ENCODE peak calls at places on chromosomes 11 and 22, in nine cellular contexts. H, Z, C, L, R, G, Q, I and O are unnamed samples.

GRCh38 chr11:3737386-3737933 is 59.9 kb downstream of the NUP98 start:
- DNase-seq in H (no peak), Z (no peak), C (no peak), L (no peak), R (no peak), G (no peak), Q (no peak), I (no peak), O (no peak)

GRCh38 chr11:33936057-33936456 is 44.2 kb upstream of the LMO2 start:
- DNase-seq in H (no peak), Z (no peak), C (no peak), L (no peak), R (no peak), G (no peak), Q (no peak), I (no peak), O (no peak)

GRCh38 chr22:31102441-31103081 is 4.8 kb downstream of the SELENOM start:
- DNase-seq in H (no peak), Z (no peak), C (no peak), L (no peak), R (no peak), G (peak; percentile 72), Q (no peak), I (peak; percentile 85), O (no peak)

GRCh38 chr11:91326280-91326679 is 898.3 kb upstream of the FAT3 start:
- DNase-seq in H (no peak), Z (no peak), C (no peak), L (no peak), R (no peak), G (no peak), Q (no peak), I (no peak), O (no peak)

GRCh38 chr11:69907611-69908010 is 88.4 kb upstream of the FGF3 start:
- DNase-seq in H (no peak), Z (no peak), C (no peak), L (no peak), R (no peak), G (no peak), Q (no peak), I (no peak), O (no peak)

GRCh38 chr11:74720596-74721478 is 10.4 kb downstream of the CHRDL2 start:
- DNase-seq in H (no peak), Z (no peak), C (no peak), L (peak; percentile 61), R (peak; percentile 15), G (peak; percentile 82), Q (no peak), I (no peak), O (no peak)

GRCh38 chr11:130455493-130456127 is 7.2 kb downstream of the ADAMTS15 start:
- DNase-seq in H (no peak), Z (no peak), C (no peak), L (no peak), R (no peak), G (no peak), Q (no peak), I (no peak), O (no peak)

GRCh38 chr11:94781822-94782221 is 13.7 kb downstream of the AMOTL1 start:
- DNase-seq in H (no peak), Z (peak; percentile 91), C (no peak), L (no peak), R (no peak), G (no peak), Q (no peak), I (no peak), O (no peak)

GRCh38 chr11:119511601-119512000 is 88.6 kb upstream of the THY1 start:
- DNase-seq in H (no peak), Z (no peak), C (no peak), L (no peak), R (no peak), G (no peak), Q (no peak), I (no peak), O (no peak)

GRCh38 chr11:8258771-8259170 is 4.9 kb downstream of the LMO1 start:
- DNase-seq in H (no peak), Z (peak; percentile 58), C (no peak), L (no peak), R (no peak), G (no peak), Q (peak; percentile 89), I (no peak), O (no peak)

GRCh38 chr11:129766858-129767604 is 48.6 kb upstream of the TMEM45B start:
- DNase-seq in H (no peak), Z (no peak), C (peak; percentile 32), L (peak; percentile 87), R (peak; percentile 80), G (no peak), Q (no peak), I (no peak), O (no peak)

GRCh38 chr11:126105748-126106080 is 43.0 kb upstream of the CDON start:
- DNase-seq in H (no peak), Z (no peak), C (no peak), L (no peak), R (no peak), G (no peak), Q (no peak), I (no peak), O (no peak)
- TF ChIP-seq CTCF in H (no peak), Z (no peak), C (no peak), L (no peak), R (no peak), G (no peak), Q (no peak), I (no peak), O (no peak)

GRCh38 chr11:46161201-46161600 is 39.9 kb upstream of the PHF21A start:
- DNase-seq in H (no peak), Z (no peak), C (no peak), L (no peak), R (no peak), G (no peak), Q (no peak), I (no peak), O (no peak)
- TF ChIP-seq CTCF in H (no peak), Z (no peak), C (no peak), L (no peak), R (no peak), G (no peak), Q (no peak), I (no peak), O (no peak)

GRCh38 chr22:21643533-21644357 is 1.6 kb downstream of the SDF2L1 start:
- DNase-seq in H (no peak), Z (no peak), C (no peak), L (no peak), R (no peak), G (no peak), Q (no peak), I (no peak), O (no peak)

GRCh38 chr22:21640810-21641209 is 1.3 kb upstream of the SDF2L1 start:
- DNase-seq in H (no peak), Z (no peak), C (no peak), L (no peak), R (no peak), G (no peak), Q (no peak), I (no peak), O (no peak)

GRCh38 chr22:21642584-21643448 is 714 bp downstream of the SDF2L1 start:
- DNase-seq in H (peak; percentile 77), Z (peak; percentile 56), C (peak; percentile 59), L (peak; percentile 90), R (peak; percentile 94), G (no peak), Q (no peak), I (no peak), O (no peak)

GRCh38 chr22:21641417-21641794 is 696 bp upstream of the SDF2L1 start:
- DNase-seq in H (peak; percentile 52), Z (no peak), C (peak; percentile 57), L (peak; percentile 83), R (peak; percentile 68), G (no peak), Q (no peak), I (no peak), O (no peak)

DNA sequence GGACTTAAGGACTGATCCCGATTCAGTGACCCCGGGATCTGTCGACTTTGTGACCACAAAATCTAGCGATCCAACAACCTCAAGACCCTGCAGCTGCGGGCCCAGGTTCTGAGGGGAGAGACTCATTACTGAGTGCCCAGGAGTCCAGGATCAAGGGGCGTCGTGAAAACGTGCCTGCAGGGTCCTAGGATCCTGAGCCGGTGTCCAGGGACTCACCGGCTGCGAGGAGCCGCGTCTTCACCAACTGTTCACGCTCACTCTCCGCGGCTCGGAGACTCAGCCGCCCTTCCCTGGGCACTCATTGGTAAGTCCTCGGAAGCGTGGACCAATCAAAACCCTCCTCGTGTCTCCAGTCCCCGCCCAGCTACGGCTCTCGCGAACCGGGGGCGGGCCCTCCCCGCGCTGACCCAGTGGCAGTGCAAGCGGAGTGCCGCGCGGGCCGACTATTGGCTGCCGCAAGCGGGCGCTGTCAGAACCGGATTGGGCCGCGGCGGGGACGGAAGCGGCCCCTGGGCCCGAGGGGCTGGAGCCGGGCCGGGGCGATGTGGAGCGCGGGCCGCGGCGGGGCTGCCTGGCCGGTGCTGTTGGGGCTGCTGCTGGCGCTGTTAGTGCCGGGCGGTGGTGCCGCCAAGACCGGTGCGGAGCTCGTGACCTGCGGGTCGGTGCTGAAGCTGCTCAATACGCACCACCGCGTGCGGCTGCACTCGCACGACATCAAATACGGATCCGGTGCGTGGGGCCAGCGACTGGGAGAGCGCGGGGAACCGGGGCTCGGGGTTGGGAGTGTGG is at the start of gene SDF2L1:
- DNase-seq in H (peak; percentile 99), Z (peak; percentile 98), C (peak; percentile 94), L (peak; percentile 99), R (peak; percentile 99), G (peak; percentile 98), Q (peak; percentile 97), I (peak; percentile 94), O (peak; percentile 99)
- TF ChIP-seq CTCF in H (no peak), Z (no peak), C (peak; percentile 7), L (peak; percentile 4), R (no peak), G (peak; percentile 41), Q (no peak), I (no peak), O (no peak)

GRCh38 chr22:27459955-27460354 is 341.6 kb downstream of the MN1 start:
- DNase-seq in H (no peak), Z (no peak), C (no peak), L (no peak), R (no peak), G (no peak), Q (no peak), I (no peak), O (no peak)

GRCh38 chr22:27461470-27461869 is 340.1 kb downstream of the MN1 start:
- DNase-seq in H (no peak), Z (peak; percentile 93), C (no peak), L (peak; percentile 94), R (peak; percentile 88), G (no peak), Q (peak; percentile 46), I (no peak), O (no peak)

GRCh38 chr22:27460596-27461347 is 340.8 kb downstream of the MN1 start:
- DNase-seq in H (no peak), Z (no peak), C (no peak), L (no peak), R (peak; percentile 19), G (peak; percentile 36), Q (no peak), I (no peak), O (no peak)

GRCh38 chr22:27463121-27463520 is 338.4 kb downstream of the MN1 start:
- DNase-seq in H (no peak), Z (no peak), C (no peak), L (no peak), R (no peak), G (no peak), Q (no peak), I (no peak), O (no peak)

DNA sequence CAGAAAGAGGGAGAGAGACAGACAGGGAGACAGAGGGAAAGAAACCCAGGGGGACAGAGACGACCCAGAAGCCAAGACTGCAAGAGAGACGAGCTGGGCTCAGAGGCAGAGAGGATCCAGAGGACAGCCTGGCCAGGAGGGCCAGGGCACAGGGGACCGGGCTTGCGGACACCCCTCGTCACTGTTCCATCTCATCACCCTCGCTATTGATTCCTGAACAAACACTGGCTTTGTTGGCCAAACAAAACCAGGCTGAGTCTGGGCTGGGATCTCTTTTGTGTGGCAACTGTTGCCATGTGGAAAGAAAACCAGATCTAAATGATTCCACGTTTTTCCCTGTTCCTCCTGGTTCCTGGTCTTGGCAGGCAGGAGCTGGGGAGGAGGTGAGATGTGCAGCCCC is 339.4 kb downstream of the MN1 start:
- DNase-seq in H (no peak), Z (no peak), C (peak; percentile 35), L (no peak), R (no peak), G (no peak), Q (no peak), I (no peak), O (no peak)
- TF ChIP-seq CTCF in H (no peak), Z (no peak), C (no peak), L (no peak), R (no peak), G (no peak), Q (no peak), I (no peak), O (no peak)